ENCODE peak calls at places on chromosome 1, in seven cellular contexts. P is HAP-1; R is MCF 10A; X is GM13976; A is amygdala; T is CD8-positive, alpha-beta T cell; D is HFF-Myc. M is an unnamed sample.

GRCh38 chr1:209657140-209657879 is 5.1 kb upstream of the LAMB3 start:
- DNase-seq in P (no peak), R (peak; percentile 99), X (peak; percentile 54), A (no peak), T (no peak), D (no peak), M (peak; percentile 99)

GRCh38 chr1:109432336-109432735 is 6.1 kb upstream of the PSMA5 start:
- DNase-seq in P (no peak), R (no peak), X (no peak), A (no peak), T (no peak), D (peak; percentile 26), M (no peak)

GRCh38 chr1:53015508-53015860 is 46.5 kb upstream of the PODN start:
- DNase-seq in P (no peak), R (peak; percentile 13), X (no peak), A (no peak), T (no peak), D (no peak), M (no peak)

GRCh38 chr1:204067935-204068334 is 5.0 kb upstream of the SOX13 start:
- DNase-seq in P (no peak), R (no peak), X (no peak), A (no peak), T (no peak), D (no peak), M (no peak)

GRCh38 chr1:113984710-113985109 is 5.4 kb downstream of the OLFML3 start:
- DNase-seq in P (no peak), R (no peak), X (no peak), A (no peak), T (no peak), D (no peak), M (no peak)

GRCh38 chr1:173478099-173478555 is 992 bp downstream of the PRDX6 start:
- DNase-seq in P (peak; percentile 27), R (peak; percentile 96), X (no peak), A (no peak), T (no peak), D (peak; percentile 29), M (peak; percentile 76)

GRCh38 chr1:231420299-231420958 is 1.7 kb downstream of the EGLN1 start:
- DNase-seq in P (peak; percentile 35), R (peak; percentile 46), X (no peak), A (no peak), T (no peak), D (no peak), M (no peak)

GRCh38 chr1:18282851-18283600 is 175.4 kb downstream of the IGSF21 start:
- DNase-seq in P (no peak), R (no peak), X (no peak), A (no peak), T (no peak), D (no peak), M (no peak)

GRCh38 chr1:188642585-188643168 is 1813.9 kb downstream of the PLA2G4A start:
- DNase-seq in P (no peak), R (peak; percentile 24), X (no peak), A (no peak), T (no peak), D (no peak), M (peak; percentile 2)

GRCh38 chr1:99728494-99729235 is 37.8 kb downstream of the FRRS1 start:
- DNase-seq in P (peak; percentile 48), R (peak; percentile 50), X (no peak), A (no peak), T (no peak), D (no peak), M (peak; percentile 49)

GRCh38 chr1:224637510-224637909 is 21.4 kb downstream of the CNIH3 start:
- DNase-seq in P (no peak), R (peak; percentile 92), X (no peak), A (no peak), T (no peak), D (no peak), M (peak; percentile 35)

GRCh38 chr1:160104520-160104885 is 6.1 kb upstream of the IGSF8 start:
- DNase-seq in P (no peak), R (no peak), X (no peak), A (no peak), T (no peak), D (no peak), M (no peak)

GRCh38 chr1:211192227-211192626 is 58.3 kb upstream of the KCNH1 start:
- DNase-seq in P (no peak), R (no peak), X (no peak), A (no peak), T (no peak), D (no peak), M (no peak)

GRCh38 chr1:183673605-183674150 is 20.6 kb upstream of the APOBEC4 start:
- DNase-seq in P (no peak), R (no peak), X (no peak), A (no peak), T (no peak), D (no peak), M (no peak)

GRCh38 chr1:41372600-41372993 is 11.4 kb downstream of the FOXO6 start:
- DNase-seq in P (no peak), R (no peak), X (no peak), A (no peak), T (no peak), D (no peak), M (no peak)

GRCh38 chr1:19666139-19666465 is 1.4 kb downstream of the HTR6 start:
- DNase-seq in P (no peak), R (no peak), X (no peak), A (no peak), T (no peak), D (no peak), M (no peak)

GRCh38 chr1:224106568-224107281 is 7.2 kb upstream of the FBXO28 start:
- DNase-seq in P (no peak), R (peak; percentile 78), X (peak; percentile 55), A (no peak), T (no peak), D (no peak), M (peak; percentile 53)

GRCh38 chr1:221759436-221759835 is 17.5 kb upstream of the DUSP10 start:
- DNase-seq in P (no peak), R (no peak), X (no peak), A (no peak), T (no peak), D (no peak), M (peak; percentile 65)

GRCh38 chr1:21294266-21295058 is 4.2 kb upstream of the ECE1 start:
- DNase-seq in P (no peak), R (peak; percentile 36), X (peak; percentile 78), A (no peak), T (peak; percentile 76), D (no peak), M (peak; percentile 54)

GRCh38 chr1:232950919-232951579 is 638 bp downstream of the NTPCR start:
- DNase-seq in P (peak; percentile 26), R (peak; percentile 52), X (peak; percentile 23), A (no peak), T (no peak), D (no peak), M (peak; percentile 26)

GRCh38 chr1:208066583-208066982 is 155.7 kb upstream of the CD34 start:
- DNase-seq in P (no peak), R (no peak), X (no peak), A (no peak), T (no peak), D (no peak), M (no peak)

GRCh38 chr1:94285026-94285654 is 47.8 kb upstream of the ARHGAP29 start:
- DNase-seq in P (no peak), R (no peak), X (no peak), A (no peak), T (no peak), D (no peak), M (peak; percentile 76)

GRCh38 chr1:68346192-68346808 is 103.5 kb downstream of the RPE65 start:
- DNase-seq in P (peak; percentile 64), R (peak; percentile 35), X (peak; percentile 15), A (no peak), T (no peak), D (no peak), M (peak; percentile 39)

GRCh38 chr1:21100496-21100895 is 76.2 kb downstream of the EIF4G3 start:
- DNase-seq in P (peak; percentile 51), R (peak; percentile 52), X (no peak), A (no peak), T (no peak), D (no peak), M (no peak)

GRCh38 chr1:44154665-44155064 is 13.2 kb upstream of the KLF18 start:
- DNase-seq in P (no peak), R (peak; percentile 73), X (no peak), A (no peak), T (no peak), D (no peak), M (peak; percentile 94)

GRCh38 chr1:204363335-204364114 is 3.8 kb upstream of the PLEKHA6 start:
- DNase-seq in P (peak; percentile 62), R (peak; percentile 92), X (peak; percentile 83), A (no peak), T (peak; percentile 61), D (peak; percentile 56), M (peak; percentile 69)